ENCODE peak calls at places on chromosomes 16 and 17, in seven cellular contexts. One of them, this sample, is unnamed.
A peak's percentile ranks its signal among the peaks of the same experiment; 100 is the strongest.

GRCh38 chr17:1916963-1917715 is 87.3 kb downstream of the RPA1 start:
- DNase-seq in SK-N-MC: no peak
- DNase-seq in MM.1S: no peak
- DNase-seq in neural progenitor cell: no peak
- DNase-seq in colonic mucosa: no peak
- DNase-seq in HCT116: no peak
- DNase-seq in mesenchymal stem cell: no peak
- DNase-seq in this sample: no peak

GRCh38 chr17:77887464-77888241 is 70.8 kb upstream of the TNRC6C start:
- DNase-seq in SK-N-MC: no peak
- DNase-seq in MM.1S: no peak
- DNase-seq in neural progenitor cell: peak; percentile 47
- DNase-seq in colonic mucosa: peak; percentile 62
- DNase-seq in HCT116: no peak
- DNase-seq in mesenchymal stem cell: peak; percentile 90
- DNase-seq in this sample: peak; percentile 96

GRCh38 chr16:49622421-49623402 is 233.2 kb downstream of the ZNF423 start:
- DNase-seq in SK-N-MC: no peak
- DNase-seq in MM.1S: no peak
- DNase-seq in neural progenitor cell: no peak
- DNase-seq in colonic mucosa: no peak
- DNase-seq in HCT116: no peak
- DNase-seq in mesenchymal stem cell: no peak
- DNase-seq in this sample: no peak

GRCh38 chr17:57622886-57623433 is 122.1 kb downstream of the CCDC182 start:
- DNase-seq in SK-N-MC: no peak
- DNase-seq in MM.1S: no peak
- DNase-seq in neural progenitor cell: no peak
- DNase-seq in colonic mucosa: no peak
- DNase-seq in HCT116: no peak
- DNase-seq in mesenchymal stem cell: peak; percentile 98
- DNase-seq in this sample: no peak

GRCh38 chr17:81429353-81429774 is 34.1 kb downstream of the BAHCC1 start:
- DNase-seq in SK-N-MC: no peak
- DNase-seq in MM.1S: no peak
- DNase-seq in neural progenitor cell: no peak
- DNase-seq in colonic mucosa: peak; percentile 86
- DNase-seq in HCT116: no peak
- DNase-seq in mesenchymal stem cell: no peak
- DNase-seq in this sample: peak; percentile 94

GRCh38 chr17:58614854-58615409 is 76.9 kb downstream of the TEX14 start:
- DNase-seq in SK-N-MC: no peak
- DNase-seq in MM.1S: no peak
- DNase-seq in neural progenitor cell: no peak
- DNase-seq in colonic mucosa: no peak
- DNase-seq in HCT116: no peak
- DNase-seq in mesenchymal stem cell: no peak
- DNase-seq in this sample: no peak

GRCh38 chr17:82923366-82924113 is 83.7 kb upstream of the ZNF750 start:
- DNase-seq in SK-N-MC: no peak
- DNase-seq in MM.1S: no peak
- DNase-seq in neural progenitor cell: no peak
- DNase-seq in colonic mucosa: no peak
- DNase-seq in HCT116: no peak
- DNase-seq in mesenchymal stem cell: no peak
- DNase-seq in this sample: peak; percentile 57

GRCh38 chr17:80232438-80232837 is 12.2 kb downstream of the SLC26A11 start:
- DNase-seq in SK-N-MC: no peak
- DNase-seq in MM.1S: no peak
- DNase-seq in neural progenitor cell: no peak
- DNase-seq in colonic mucosa: no peak
- DNase-seq in HCT116: no peak
- DNase-seq in mesenchymal stem cell: no peak
- DNase-seq in this sample: no peak

GRCh38 chr17:56160395-56160889 is 7.2 kb downstream of the ANKFN1 start:
- DNase-seq in SK-N-MC: no peak
- DNase-seq in MM.1S: no peak
- DNase-seq in neural progenitor cell: no peak
- DNase-seq in colonic mucosa: no peak
- DNase-seq in HCT116: no peak
- DNase-seq in mesenchymal stem cell: no peak
- DNase-seq in this sample: no peak

GRCh38 chr17:16589097-16589969 is 20.3 kb upstream of the ZNF287 start:
- DNase-seq in SK-N-MC: no peak
- DNase-seq in MM.1S: peak; percentile 93
- DNase-seq in neural progenitor cell: peak; percentile 97
- DNase-seq in colonic mucosa: peak; percentile 91
- DNase-seq in HCT116: peak; percentile 64
- DNase-seq in mesenchymal stem cell: peak; percentile 85
- DNase-seq in this sample: peak; percentile 96
- H3K4me3 ChIP-seq in SK-N-MC: peak overlapping the region; percentile 81
- H3K4me3 ChIP-seq in MM.1S: peak overlapping the region; percentile 54
- H3K4me3 ChIP-seq in neural progenitor cell: peak overlapping the region; percentile 51
- H3K4me3 ChIP-seq in colonic mucosa: peak overlapping the region; percentile 47
- H3K4me3 ChIP-seq in HCT116: no peak overlapping the region
- H3K4me3 ChIP-seq in mesenchymal stem cell: peak overlapping the region; percentile 65
- H3K4me3 ChIP-seq in this sample: peak overlapping the region; percentile 67

DNA sequence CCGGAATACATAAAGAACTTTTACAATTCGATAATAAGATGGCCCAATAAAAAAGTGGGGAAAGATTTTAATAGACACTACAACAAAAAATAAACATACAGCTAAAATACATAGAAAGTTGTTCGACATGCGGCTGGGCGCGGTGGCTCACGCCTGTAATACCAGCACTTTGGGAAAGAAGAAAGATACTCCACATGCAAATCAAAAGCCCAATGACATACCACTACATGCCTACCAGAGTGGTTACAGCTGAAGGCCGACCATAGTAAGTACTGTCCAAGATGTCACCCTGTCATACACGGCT is 9.3 kb downstream of the PRCD start:
- DNase-seq in SK-N-MC: no peak
- DNase-seq in MM.1S: no peak
- DNase-seq in neural progenitor cell: no peak
- DNase-seq in colonic mucosa: no peak
- DNase-seq in HCT116: no peak
- DNase-seq in mesenchymal stem cell: no peak
- DNase-seq in this sample: peak; percentile 8
- H3K9ac ChIP-seq in SK-N-MC: no peak overlapping the region
- H3K9ac ChIP-seq in MM.1S: no peak overlapping the region
- H3K9ac ChIP-seq in neural progenitor cell: no peak overlapping the region
- H3K9ac ChIP-seq in colonic mucosa: no peak overlapping the region
- H3K9ac ChIP-seq in HCT116: no peak overlapping the region
- H3K9ac ChIP-seq in mesenchymal stem cell: peak overlapping the region; percentile 38
- H3K9ac ChIP-seq in this sample: no peak overlapping the region

DNA sequence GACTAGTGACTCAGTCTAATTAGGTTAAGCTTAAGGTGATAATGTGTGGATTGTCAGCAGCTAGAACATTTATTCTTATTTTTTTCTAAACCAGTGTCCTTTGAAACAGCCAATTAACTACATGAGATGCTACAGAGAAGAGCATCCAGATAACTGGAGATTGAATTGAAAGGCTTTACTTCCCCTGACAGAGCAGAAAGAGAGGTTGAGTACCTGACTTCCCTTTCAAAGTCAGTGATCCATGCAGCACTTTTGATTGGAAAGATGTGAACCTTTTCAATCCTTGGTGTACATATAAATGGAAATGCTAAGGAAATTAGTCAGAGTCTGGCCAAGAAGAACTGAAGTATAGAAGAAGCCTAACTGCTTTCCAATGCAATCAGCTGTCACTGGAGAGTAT is 653.8 kb downstream of the CDH8 start:
- DNase-seq in SK-N-MC: no peak
- DNase-seq in MM.1S: no peak
- DNase-seq in neural progenitor cell: peak; percentile 50
- DNase-seq in colonic mucosa: no peak
- DNase-seq in HCT116: no peak
- DNase-seq in mesenchymal stem cell: no peak
- DNase-seq in this sample: no peak
- H3K4me3 ChIP-seq in SK-N-MC: no peak overlapping the region
- H3K4me3 ChIP-seq in MM.1S: no peak overlapping the region
- H3K4me3 ChIP-seq in neural progenitor cell: no peak overlapping the region
- H3K4me3 ChIP-seq in colonic mucosa: no peak overlapping the region
- H3K4me3 ChIP-seq in HCT116: no peak overlapping the region
- H3K4me3 ChIP-seq in mesenchymal stem cell: no peak overlapping the region
- H3K4me3 ChIP-seq in this sample: no peak overlapping the region

DNA sequence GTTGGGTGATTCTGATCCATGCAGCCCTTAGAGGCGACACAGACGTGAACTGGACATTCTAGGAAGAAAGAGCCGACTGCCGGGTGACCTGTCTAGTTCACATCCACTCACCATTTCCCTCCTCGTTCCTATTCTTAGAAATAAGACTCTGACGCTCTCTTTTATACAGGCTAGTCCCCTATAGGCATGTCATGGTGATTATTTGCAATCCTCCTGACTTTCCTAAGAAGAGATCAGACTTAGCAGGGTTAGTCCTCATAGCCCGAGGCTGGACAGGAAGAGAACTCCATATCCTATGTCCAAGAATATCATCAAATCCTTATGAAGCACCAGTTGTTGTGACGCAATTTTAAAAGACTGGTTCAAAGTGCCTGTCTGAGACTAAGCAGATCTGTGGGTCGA is 382.1 kb downstream of the SOX9 start:
- DNase-seq in SK-N-MC: no peak
- DNase-seq in MM.1S: no peak
- DNase-seq in neural progenitor cell: no peak
- DNase-seq in colonic mucosa: no peak
- DNase-seq in HCT116: no peak
- DNase-seq in mesenchymal stem cell: peak; percentile 28
- DNase-seq in this sample: no peak
- H3K9ac ChIP-seq in SK-N-MC: no peak overlapping the region
- H3K9ac ChIP-seq in MM.1S: no peak overlapping the region
- H3K9ac ChIP-seq in neural progenitor cell: no peak overlapping the region
- H3K9ac ChIP-seq in colonic mucosa: no peak overlapping the region
- H3K9ac ChIP-seq in HCT116: no peak overlapping the region
- H3K9ac ChIP-seq in mesenchymal stem cell: peak overlapping the region; percentile 18
- H3K9ac ChIP-seq in this sample: no peak overlapping the region

GRCh38 chr17:49229805-49230600 is 584 bp downstream of the PHOSPHO1 start:
- DNase-seq in SK-N-MC: no peak
- DNase-seq in MM.1S: no peak
- DNase-seq in neural progenitor cell: no peak
- DNase-seq in colonic mucosa: no peak
- DNase-seq in HCT116: no peak
- DNase-seq in mesenchymal stem cell: peak; percentile 16
- DNase-seq in this sample: peak; percentile 78

GRCh38 chr17:49231563-49231894 is 942 bp upstream of the PHOSPHO1 start:
- DNase-seq in SK-N-MC: no peak
- DNase-seq in MM.1S: no peak
- DNase-seq in neural progenitor cell: no peak
- DNase-seq in colonic mucosa: no peak
- DNase-seq in HCT116: no peak
- DNase-seq in mesenchymal stem cell: no peak
- DNase-seq in this sample: no peak

GRCh38 chr17:49227436-49228261 is 2.9 kb downstream of the PHOSPHO1 start:
- DNase-seq in SK-N-MC: peak; percentile 60
- DNase-seq in MM.1S: peak; percentile 67
- DNase-seq in neural progenitor cell: peak; percentile 80
- DNase-seq in colonic mucosa: peak; percentile 83
- DNase-seq in HCT116: peak; percentile 66
- DNase-seq in mesenchymal stem cell: peak; percentile 68
- DNase-seq in this sample: no peak

GRCh38 chr17:49230636-49231562 is at the start of gene PHOSPHO1:
- DNase-seq in SK-N-MC: peak; percentile 37
- DNase-seq in MM.1S: peak; percentile 87
- DNase-seq in neural progenitor cell: peak; percentile 96
- DNase-seq in colonic mucosa: peak; percentile 83
- DNase-seq in HCT116: peak; percentile 80
- DNase-seq in mesenchymal stem cell: peak; percentile 85
- DNase-seq in this sample: peak; percentile 94

DNA sequence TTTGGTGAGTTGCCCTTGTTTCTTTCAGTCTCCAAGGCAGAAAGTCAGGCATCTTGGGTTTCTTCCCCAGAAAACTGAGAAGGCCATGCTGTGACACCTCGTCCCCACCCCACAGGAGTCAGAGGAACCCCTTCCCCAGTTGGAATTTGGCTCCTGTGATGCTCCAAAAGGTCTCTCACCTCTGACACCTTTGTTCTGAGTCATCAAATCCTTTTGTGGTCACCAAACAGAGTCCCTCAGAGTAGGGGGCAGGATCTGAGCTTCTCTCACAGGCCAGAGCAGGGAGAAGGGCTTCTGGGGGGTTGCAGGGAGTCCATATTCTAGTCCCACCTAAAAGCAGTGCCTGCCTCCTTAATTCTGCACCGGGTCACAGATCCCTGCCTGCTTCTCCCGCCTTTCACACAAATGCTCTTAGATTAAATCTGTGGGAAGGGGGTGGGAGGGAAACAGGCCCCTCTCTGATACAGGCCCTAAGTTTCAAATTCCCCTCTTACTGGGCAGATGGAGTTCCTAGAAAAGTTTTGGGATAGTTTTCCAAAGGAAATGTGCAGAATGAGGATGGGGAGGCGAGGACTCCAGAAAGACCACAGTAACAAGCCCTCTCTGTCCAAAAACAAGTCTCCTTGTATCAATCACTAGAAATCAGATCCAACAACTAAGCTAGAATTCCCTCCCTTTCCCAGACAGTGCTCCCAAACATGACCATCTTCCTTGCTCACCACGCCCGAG is 1.3 kb downstream of the PHOSPHO1 start:
- DNase-seq in SK-N-MC: no peak
- DNase-seq in MM.1S: no peak
- DNase-seq in neural progenitor cell: no peak
- DNase-seq in colonic mucosa: no peak
- DNase-seq in HCT116: no peak
- DNase-seq in mesenchymal stem cell: no peak
- DNase-seq in this sample: no peak
- H3K4me3 ChIP-seq in SK-N-MC: peak overlapping the region; percentile 89
- H3K4me3 ChIP-seq in MM.1S: no peak overlapping the region
- H3K4me3 ChIP-seq in neural progenitor cell: no peak overlapping the region
- H3K4me3 ChIP-seq in colonic mucosa: no peak overlapping the region
- H3K4me3 ChIP-seq in HCT116: no peak overlapping the region
- H3K4me3 ChIP-seq in mesenchymal stem cell: no peak overlapping the region
- H3K4me3 ChIP-seq in this sample: no peak overlapping the region

GRCh38 chr17:42554250-42555121 is 1.8 kb downstream of the HSD17B1 start:
- DNase-seq in SK-N-MC: no peak
- DNase-seq in MM.1S: peak; percentile 79
- DNase-seq in neural progenitor cell: peak; percentile 95
- DNase-seq in colonic mucosa: peak; percentile 89
- DNase-seq in HCT116: no peak
- DNase-seq in mesenchymal stem cell: peak; percentile 84
- DNase-seq in this sample: peak; percentile 96
- H3K9ac ChIP-seq in SK-N-MC: peak overlapping the region; percentile 72
- H3K9ac ChIP-seq in MM.1S: peak overlapping the region; percentile 66
- H3K9ac ChIP-seq in neural progenitor cell: peak overlapping the region; percentile 71
- H3K9ac ChIP-seq in colonic mucosa: peak overlapping the region; percentile 94
- H3K9ac ChIP-seq in HCT116: peak overlapping the region; percentile 97
- H3K9ac ChIP-seq in mesenchymal stem cell: peak overlapping the region; percentile 97
- H3K9ac ChIP-seq in this sample: peak overlapping the region; percentile 83

GRCh38 chr17:59617141-59617757 is 2.4 kb upstream of the CLTC start:
- DNase-seq in SK-N-MC: no peak
- DNase-seq in MM.1S: peak; percentile 23
- DNase-seq in neural progenitor cell: no peak
- DNase-seq in colonic mucosa: no peak
- DNase-seq in HCT116: no peak
- DNase-seq in mesenchymal stem cell: peak; percentile 54
- DNase-seq in this sample: no peak
- H3K4me3 ChIP-seq in SK-N-MC: peak overlapping the region; percentile 93
- H3K4me3 ChIP-seq in MM.1S: no peak overlapping the region
- H3K4me3 ChIP-seq in neural progenitor cell: peak overlapping the region; percentile 91
- H3K4me3 ChIP-seq in colonic mucosa: no peak overlapping the region
- H3K4me3 ChIP-seq in HCT116: no peak overlapping the region
- H3K4me3 ChIP-seq in mesenchymal stem cell: no peak overlapping the region
- H3K4me3 ChIP-seq in this sample: peak overlapping the region; percentile 63

This sample was measured in kidney.